ENCODE peak calls at places on chromosome 13, in four cellular contexts. Q, N, L and U are unnamed samples.

GRCh38 chr13:41658057-41658642 is 200.8 kb downstream of the RGCC start:
- DNase-seq in Q (no peak), N (no peak), L (no peak), U (no peak)

GRCh38 chr13:39602614-39603366 is at the start of gene LHFPL6:
- DNase-seq in L (peak; percentile 73), N (peak; percentile 77), Q (peak; percentile 75), U (peak; percentile 90)

GRCh38 chr13:63954683-63955082 is 2539.0 kb upstream of the PCDH20 start:
- DNase-seq in L (no peak), Q (no peak), N (no peak), U (no peak)

GRCh38 chr13:46607768-46608553 is 55.0 kb downstream of the LRCH1 start:
- DNase-seq in L (no peak), Q (no peak), N (no peak), U (no peak)

GRCh38 chr13:79456051-79456450 is 24.9 kb upstream of the NDFIP2 start:
- DNase-seq in N (no peak), Q (no peak), L (no peak), U (no peak)

GRCh38 chr13:96460571-96460970 is 370.7 kb downstream of the HS6ST3 start:
- DNase-seq in Q (no peak), L (no peak), N (no peak), U (no peak)

GRCh38 chr13:93690139-93690538 is 463.5 kb downstream of the GPC6 start:
- DNase-seq in L (no peak), Q (no peak), N (peak; percentile 18), U (no peak)

GRCh38 chr13:36131931-36132297 is 732 bp upstream of the DCLK1 start:
- DNase-seq in N (peak; percentile 56), L (no peak), Q (no peak), U (peak; percentile 81)

GRCh38 chr13:78657699-78658629 is 991 bp downstream of the OBI1 start:
- DNase-seq in N (no peak), Q (no peak), L (no peak), U (no peak)

GRCh38 chr13:109383683-109384082 is 402.7 kb downstream of the IRS2 start:
- DNase-seq in Q (no peak), L (no peak), N (no peak), U (no peak)

GRCh38 chr13:48564046-48564445 is 31.2 kb upstream of the RCBTB2 start:
- DNase-seq in N (no peak), Q (no peak), L (no peak), U (no peak)

GRCh38 chr13:53460776-53461175 is 432.2 kb downstream of the OLFM4 start:
- DNase-seq in N (no peak), Q (no peak), L (no peak), U (no peak)

GRCh38 chr13:104773775-104774174 is 1707.6 kb upstream of the SLC10A2 start:
- DNase-seq in L (no peak), Q (no peak), N (no peak), U (no peak)

GRCh38 chr13:75123428-75123827 is 358.5 kb downstream of the TBC1D4 start:
- DNase-seq in L (no peak), N (no peak), Q (no peak), U (no peak)

GRCh38 chr13:50679321-50679720 is 164.2 kb downstream of the DLEU7 start:
- DNase-seq in N (no peak), L (no peak), Q (no peak), U (no peak)

GRCh38 chr13:101152184-101152583 is 264.1 kb downstream of the NALCN start:
- DNase-seq in N (no peak), Q (no peak), L (no peak), U (no peak)

GRCh38 chr13:20676213-20676612 is 27.3 kb upstream of the IL17D start:
- DNase-seq in N (no peak), L (no peak), Q (no peak), U (no peak)

GRCh38 chr13:19606737-19607136 is 26.7 kb upstream of the MPHOSPH8 start:
- DNase-seq in N (no peak), Q (no peak), L (no peak), U (no peak)

GRCh38 chr13:51764184-51765141 is 39.5 kb downstream of the DHRS12 start:
- DNase-seq in L (peak; percentile 56), Q (peak; percentile 56), N (peak; percentile 81), U (peak; percentile 91)

GRCh38 chr13:109454167-109454917 is 332.0 kb downstream of the IRS2 start:
- DNase-seq in L (no peak), Q (no peak), N (no peak), U (no peak)

GRCh38 chr13:73440296-73440895 is 381.6 kb downstream of the KLF5 start:
- DNase-seq in N (no peak), Q (no peak), L (no peak), U (no peak)

GRCh38 chr13:27789153-27789494 is 3.2 kb upstream of the GSX1 start:
- DNase-seq in Q (no peak), L (no peak), N (no peak), U (no peak)

GRCh38 chr13:91017669-91018053 is 329.8 kb upstream of the MIR17HG start:
- DNase-seq in L (no peak), N (no peak), Q (no peak), U (no peak)

GRCh38 chr13:43289458-43290255 is 266.3 kb downstream of the DNAJC15 start:
- DNase-seq in N (no peak), Q (no peak), L (no peak), U (no peak)

GRCh38 chr13:49836516-49836915 is 44.0 kb upstream of the KPNA3 start:
- DNase-seq in L (no peak), Q (no peak), N (no peak), U (no peak)

GRCh38 chr13:64925284-64925683 is 2304.9 kb downstream of the PCDH9 start:
- DNase-seq in N (no peak), L (no peak), Q (no peak), U (no peak)

GRCh38 chr13:108733141-108733540 is 103.7 kb downstream of the MYO16 start:
- DNase-seq in L (no peak), N (no peak), Q (no peak), U (no peak)

GRCh38 chr13:49020940-49021548 is 45.3 kb downstream of the FNDC3A start:
- DNase-seq in L (no peak), Q (no peak), N (no peak), U (no peak)

GRCh38 chr13:30881931-30882899 is 23.9 kb upstream of the MEDAG start:
- DNase-seq in N (no peak), Q (no peak), L (no peak), U (no peak)

GRCh38 chr13:86581711-86582110 is 782.5 kb upstream of the SLITRK6 start:
- DNase-seq in L (no peak), Q (no peak), N (no peak), U (no peak)

GRCh38 chr13:40404407-40404806 is 262.0 kb downstream of the FOXO1 start:
- DNase-seq in N (no peak), Q (no peak), L (no peak), U (no peak)

GRCh38 chr13:89279374-89279773 is 1608.2 kb downstream of the SLITRK5 start:
- DNase-seq in Q (no peak), N (no peak), L (no peak), U (no peak)

GRCh38 chr13:45878966-45879365 is 27.4 kb upstream of the SIAH3 start:
- DNase-seq in L (no peak), N (no peak), Q (no peak), U (no peak)

GRCh38 chr13:52779028-52779612 is 39.5 kb upstream of the CNMD start:
- DNase-seq in Q (no peak), N (no peak), L (no peak), U (no peak)

GRCh38 chr13:46184277-46184699 is 2.3 kb upstream of the LCP1 start:
- DNase-seq in L (peak; percentile 38), N (peak; percentile 55), Q (peak; percentile 52), U (no peak)

GRCh38 chr13:74550039-74550438 is 415.8 kb upstream of the KLF12 start:
- DNase-seq in L (no peak), N (no peak), Q (no peak), U (no peak)

GRCh38 chr13:99484405-99484981 is 16.8 kb upstream of the TM9SF2 start:
- DNase-seq in N (no peak), Q (no peak), L (no peak), U (no peak)

GRCh38 chr13:109428146-109428545 is 358.2 kb downstream of the IRS2 start:
- DNase-seq in L (no peak), Q (no peak), N (no peak), U (no peak)

GRCh38 chr13:95226932-95227718 is 74.1 kb downstream of the ABCC4 start:
- DNase-seq in Q (no peak), N (no peak), L (no peak), U (no peak)
- H3K27ac ChIP-seq in Q (peak overlapping the region; percentile 49), N (no peak overlapping the region), L (no peak overlapping the region), U (no peak overlapping the region)

GRCh38 chr13:24173775-24174174 is 13.3 kb downstream of the SPATA13 start:
- DNase-seq in Q (no peak), L (no peak), N (no peak), U (no peak)
- TF ChIP-seq EP300 in Q (no peak), L (no peak), N (no peak), U (no peak)

DNA sequence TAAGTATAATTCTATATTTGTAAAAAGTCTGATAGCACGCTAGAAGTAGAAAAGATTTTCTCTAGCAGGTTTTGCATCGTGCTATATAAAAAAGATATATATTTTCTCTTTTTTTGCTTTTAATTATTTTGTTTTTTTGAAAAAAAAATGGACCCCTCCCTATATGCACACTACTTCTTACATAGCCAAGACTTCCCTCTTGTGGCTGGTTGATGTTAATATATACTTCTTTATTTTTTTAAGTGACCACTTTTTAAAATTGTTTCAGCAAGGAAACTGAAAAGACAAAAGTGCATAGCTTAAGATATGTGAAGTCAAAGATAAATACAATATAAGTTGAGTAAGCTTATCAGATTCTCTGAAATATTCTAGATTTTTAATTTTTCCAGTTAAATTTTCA is 1202.8 kb downstream of the DIAPH3 start:
- DNase-seq in N (no peak), L (no peak), Q (no peak), U (no peak)
- TF ChIP-seq CTCF in N (no peak), L (no peak), Q (no peak), U (no peak)

DNA sequence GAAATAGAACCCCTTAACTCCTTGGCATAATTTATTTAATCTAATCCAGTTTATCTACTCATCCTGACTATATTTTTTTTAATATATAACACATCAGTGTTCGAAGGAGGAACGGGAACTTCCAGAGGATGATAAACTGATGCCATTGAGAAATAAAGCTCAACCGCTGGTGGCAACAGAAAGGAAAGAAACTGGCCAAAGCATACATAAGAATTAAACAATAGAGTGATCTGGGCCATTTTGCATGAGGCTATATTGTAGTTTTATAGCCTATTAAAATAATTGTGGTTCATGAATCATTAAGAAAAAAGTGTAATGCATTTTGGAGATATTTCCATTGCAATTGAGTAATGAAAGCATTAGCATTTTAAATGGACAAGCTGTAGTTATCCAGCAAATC is 94.2 kb downstream of the FRY start:
- DNase-seq in Q (no peak), N (no peak), L (no peak), U (no peak)
- H3K27ac ChIP-seq in Q (no peak overlapping the region), N (no peak overlapping the region), L (peak overlapping the region; percentile 31), U (peak overlapping the region; percentile 20)